ENCODE peak calls at places on chromosomes 7 and 10, in five cellular contexts. One of them, this sample, is unnamed. For H3K4me1, the result is how much of the 10 kb centered on the place peaks cover.

GRCh38 chr7:105990726-105991465 is 27.8 kb downstream of the CDHR3 start:
- DNase-seq in psoas muscle: no peak
- DNase-seq in A549: no peak
- DNase-seq in transverse colon: no peak
- DNase-seq in ovary: peak
- DNase-seq in this sample: no peak

GRCh38 chr10:21496285-21497176 is 29.0 kb downstream of the SKIDA1 start:
- DNase-seq in psoas muscle: peak
- DNase-seq in A549: peak
- DNase-seq in ovary: peak
- DNase-seq in transverse colon: peak
- DNase-seq in this sample: no peak

GRCh38 chr10:77537720-77538373 is 99.8 kb downstream of the KCNMA1 start:
- DNase-seq in transverse colon: no peak
- DNase-seq in psoas muscle: no peak
- DNase-seq in ovary: no peak
- DNase-seq in A549: no peak
- DNase-seq in this sample: peak

GRCh38 chr10:87642988-87643387 is 16.7 kb upstream of the PAPSS2 start:
- DNase-seq in A549: no peak
- DNase-seq in ovary: no peak
- DNase-seq in psoas muscle: no peak
- DNase-seq in transverse colon: no peak
- DNase-seq in this sample: no peak

GRCh38 chr10:30027057-30028005 is 32.1 kb downstream of the JCAD start:
- DNase-seq in transverse colon: peak
- DNase-seq in A549: peak
- DNase-seq in psoas muscle: peak
- DNase-seq in ovary: peak
- DNase-seq in this sample: no peak

GRCh38 chr7:2266911-2267310 is 24.9 kb downstream of the NUDT1 start:
- DNase-seq in A549: peak
- DNase-seq in transverse colon: no peak
- DNase-seq in psoas muscle: no peak
- DNase-seq in ovary: no peak
- DNase-seq in this sample: no peak

GRCh38 chr10:104273291-104273690 is 4.3 kb downstream of the GSTO2 start:
- DNase-seq in psoas muscle: no peak
- DNase-seq in ovary: no peak
- DNase-seq in transverse colon: no peak
- DNase-seq in A549: no peak
- DNase-seq in this sample: no peak

GRCh38 chr7:134891262-134892001 is 94.9 kb upstream of the AGBL3 start:
- DNase-seq in transverse colon: peak
- DNase-seq in psoas muscle: peak
- DNase-seq in A549: peak
- DNase-seq in ovary: peak
- DNase-seq in this sample: no peak

GRCh38 chr7:117132385-117133120 is 179.3 kb downstream of the ST7 start:
- DNase-seq in ovary: no peak
- DNase-seq in A549: peak
- DNase-seq in transverse colon: no peak
- DNase-seq in psoas muscle: no peak
- DNase-seq in this sample: no peak

DNA sequence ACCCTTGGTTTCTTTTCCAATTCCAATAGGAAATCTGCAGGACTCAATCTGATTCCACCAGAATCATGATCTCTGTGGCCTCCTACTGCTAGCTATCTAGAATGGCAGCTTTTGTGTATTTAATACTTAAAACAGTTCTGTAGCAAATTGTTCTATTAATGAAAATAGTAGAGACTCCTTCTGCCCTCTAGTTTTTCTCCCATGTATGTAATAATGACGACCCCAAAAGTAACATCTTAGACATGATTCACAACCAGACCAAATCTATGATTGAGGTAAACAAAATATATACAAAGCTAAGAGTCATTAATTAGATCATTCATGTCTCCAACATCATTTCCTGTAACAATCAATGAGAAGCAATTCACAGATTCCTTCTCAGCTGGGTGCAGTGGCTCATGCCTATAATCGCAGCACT is 259.1 kb upstream of the MKLN1 start:
- DNase-seq in transverse colon: no peak
- DNase-seq in psoas muscle: no peak
- DNase-seq in A549: no peak
- DNase-seq in ovary: no peak
- DNase-seq in this sample: no peak
- TF ChIP-seq CTCF in transverse colon: peak
- TF ChIP-seq CTCF in psoas muscle: peak
- TF ChIP-seq CTCF in A549: no peak
- TF ChIP-seq CTCF in ovary: no peak
- TF ChIP-seq CTCF in this sample: peak

DNA sequence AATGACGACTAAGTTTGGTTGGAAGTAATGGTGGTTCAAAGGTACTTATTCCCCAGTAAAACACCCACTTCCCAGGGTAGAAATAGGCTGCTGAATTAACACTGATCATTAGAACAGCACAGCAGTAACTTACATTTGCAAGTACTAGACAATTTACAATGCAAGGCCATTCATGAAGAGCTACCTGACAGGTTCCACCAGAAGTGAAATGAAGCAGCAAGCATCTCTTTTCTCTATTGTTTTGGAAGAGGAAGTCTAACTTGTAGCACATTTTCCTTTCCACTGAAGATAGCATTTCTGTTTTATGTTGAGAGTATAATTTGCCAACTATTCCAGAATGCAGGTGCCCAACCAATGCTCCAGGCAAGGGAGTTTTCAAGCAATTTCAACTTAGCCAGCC is 145.9 kb downstream of the CREB5 start:
- DNase-seq in psoas muscle: no peak
- DNase-seq in A549: no peak
- DNase-seq in transverse colon: no peak
- DNase-seq in ovary: no peak
- DNase-seq in this sample: no peak
- H3K4me1 ChIP-seq in psoas muscle: under half
- H3K4me1 ChIP-seq in A549: under half
- H3K4me1 ChIP-seq in transverse colon: under half
- H3K4me1 ChIP-seq in ovary: under half
- H3K4me1 ChIP-seq in this sample: under half

DNA sequence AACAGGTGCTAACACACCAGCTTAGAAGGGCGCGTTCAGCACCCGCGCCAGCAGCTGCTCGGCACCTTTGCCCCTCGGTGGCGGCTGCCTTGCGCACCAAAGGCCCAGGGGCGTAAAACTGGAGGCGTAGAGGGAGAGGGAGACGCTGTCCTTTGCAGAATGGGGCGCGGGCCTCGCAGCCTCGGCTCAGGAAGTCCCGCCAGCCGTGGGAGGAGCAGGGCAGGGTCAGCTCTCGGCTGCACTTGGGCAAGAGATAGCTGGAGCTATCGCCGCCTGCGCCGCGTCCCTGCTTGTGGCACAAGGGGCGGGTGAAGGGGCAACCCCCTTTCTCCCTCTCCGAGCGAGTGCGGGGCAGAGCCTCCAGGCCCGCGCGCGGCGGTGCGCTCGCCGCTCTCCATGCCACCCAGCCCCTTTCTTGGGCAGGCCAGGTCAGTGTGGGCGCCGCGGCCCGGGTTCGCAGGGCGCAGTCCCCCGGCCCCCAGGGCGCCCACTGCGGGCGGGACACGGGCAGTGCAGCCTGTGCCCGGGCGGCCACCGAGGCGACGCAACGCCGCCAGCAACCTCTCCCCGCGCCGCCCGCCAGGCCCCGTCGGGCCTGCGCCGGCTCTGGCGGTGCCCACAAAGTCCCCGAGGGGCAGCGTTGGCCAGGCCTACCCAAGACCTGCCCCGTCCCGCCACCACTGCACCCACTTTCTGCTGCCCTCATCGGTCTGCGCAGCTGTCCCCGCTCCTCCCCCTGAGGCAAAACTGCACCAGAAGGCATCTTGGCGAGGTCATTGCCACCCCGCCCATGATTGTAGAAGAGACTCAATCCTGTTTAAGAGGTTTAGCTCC is 4.1 kb downstream of the NEUROD6 start:
- DNase-seq in psoas muscle: no peak
- DNase-seq in A549: no peak
- DNase-seq in transverse colon: no peak
- DNase-seq in ovary: no peak
- DNase-seq in this sample: no peak
- H3K4me3 ChIP-seq in psoas muscle: peak
- H3K4me3 ChIP-seq in A549: peak
- H3K4me3 ChIP-seq in transverse colon: no peak
- H3K4me3 ChIP-seq in ovary: no peak
- H3K4me3 ChIP-seq in this sample: no peak

DNA sequence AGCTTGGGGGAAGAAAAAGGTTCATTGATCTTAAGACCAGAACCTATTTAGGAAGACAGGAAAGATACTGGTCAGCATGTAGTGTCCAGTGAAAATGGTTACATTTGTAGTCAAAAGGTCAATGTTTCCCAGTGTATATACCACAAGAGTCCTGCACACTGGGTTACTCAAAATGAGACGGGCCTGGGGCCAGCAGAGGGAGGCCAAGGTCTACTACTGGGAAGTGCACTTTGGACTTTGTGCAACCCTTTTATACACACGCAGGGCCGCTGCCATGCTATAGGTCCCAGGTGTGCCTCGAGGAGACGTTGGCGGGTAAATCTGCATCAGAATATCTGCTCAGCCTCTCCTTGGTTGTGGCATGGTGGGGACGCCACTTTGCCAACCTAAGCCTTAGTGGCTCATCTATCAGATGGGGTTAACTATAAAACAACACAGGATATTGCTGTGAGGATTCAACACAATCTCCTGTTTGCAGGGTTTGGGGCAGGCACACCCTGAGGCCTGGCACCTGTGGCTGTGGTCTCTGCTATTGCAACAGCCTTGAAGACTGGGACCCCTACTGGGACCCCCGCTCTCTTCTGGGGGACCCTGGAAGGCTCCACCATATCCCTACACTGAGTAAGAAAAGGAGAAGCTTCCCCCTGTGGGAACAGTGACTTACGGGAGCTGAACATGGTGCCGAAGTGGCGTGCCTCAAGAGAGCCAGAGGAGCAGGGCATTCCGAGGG is 19.7 kb downstream of the CLRN3 start:
- DNase-seq in transverse colon: peak
- DNase-seq in A549: no peak
- DNase-seq in ovary: no peak
- DNase-seq in psoas muscle: no peak
- DNase-seq in this sample: no peak
- TF ChIP-seq CTCF in transverse colon: peak
- TF ChIP-seq CTCF in A549: no peak
- TF ChIP-seq CTCF in ovary: no peak
- TF ChIP-seq CTCF in psoas muscle: no peak
- TF ChIP-seq CTCF in this sample: no peak

DNA sequence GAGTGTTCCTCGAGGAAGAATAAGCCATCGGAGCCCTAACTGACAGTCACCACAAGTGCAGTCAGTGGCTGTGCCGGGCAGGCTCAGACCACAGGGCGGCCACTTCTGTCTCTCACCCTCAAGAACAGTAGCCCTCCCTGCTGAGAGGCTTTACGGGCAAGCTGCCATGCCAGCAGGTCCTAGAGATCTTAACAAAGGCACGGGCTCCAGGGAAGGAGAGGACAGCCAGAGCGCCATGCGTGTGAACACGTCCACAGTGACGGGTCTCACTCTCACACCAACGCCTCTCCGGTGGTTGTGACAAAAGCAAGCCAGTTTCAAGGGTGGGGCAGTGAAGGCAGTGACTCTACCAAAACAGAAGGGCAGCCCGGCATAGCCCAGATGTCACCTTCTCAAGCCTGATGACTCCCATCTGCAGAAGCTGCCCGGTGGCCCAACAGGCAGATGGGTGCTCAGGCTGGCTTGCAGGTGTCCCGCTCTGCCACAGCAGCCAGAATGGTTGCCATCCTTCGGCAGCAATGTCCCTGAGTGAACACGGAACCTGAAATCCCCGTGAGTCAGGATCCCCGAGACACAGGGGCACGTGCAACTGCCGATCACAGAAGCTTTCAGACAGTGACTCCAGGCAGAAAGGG is 102.0 kb downstream of the FAM53B start:
- DNase-seq in transverse colon: no peak
- DNase-seq in psoas muscle: no peak
- DNase-seq in A549: no peak
- DNase-seq in ovary: no peak
- DNase-seq in this sample: no peak
- H3K4me1 ChIP-seq in transverse colon: under half
- H3K4me1 ChIP-seq in psoas muscle: half or more
- H3K4me1 ChIP-seq in A549: under half
- H3K4me1 ChIP-seq in ovary: under half
- H3K4me1 ChIP-seq in this sample: under half

DNA sequence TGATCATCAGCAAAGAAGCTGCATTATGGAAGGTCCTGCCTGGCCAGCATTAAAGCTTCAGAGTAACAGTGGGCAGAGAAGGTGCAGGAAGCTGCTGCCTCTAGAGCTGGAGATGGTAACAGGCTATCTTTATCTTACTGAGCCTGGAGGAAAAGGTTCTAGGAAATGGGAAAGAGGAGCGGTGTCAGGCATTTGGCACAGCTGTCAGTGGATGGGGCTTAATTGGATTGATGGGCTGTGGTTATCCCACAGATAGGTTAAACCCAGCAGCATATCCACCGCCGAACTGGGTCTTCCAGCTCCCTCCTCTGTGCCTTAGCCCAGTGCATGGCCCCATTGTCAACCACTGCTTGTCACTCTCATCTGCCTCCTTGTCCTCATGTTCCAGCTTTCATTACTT is 127.6 kb downstream of the CCNY start:
- DNase-seq in ovary: no peak
- DNase-seq in transverse colon: no peak
- DNase-seq in psoas muscle: no peak
- DNase-seq in A549: no peak
- DNase-seq in this sample: no peak
- H3K4me3 ChIP-seq in ovary: no peak
- H3K4me3 ChIP-seq in transverse colon: no peak
- H3K4me3 ChIP-seq in psoas muscle: no peak
- H3K4me3 ChIP-seq in A549: no peak
- H3K4me3 ChIP-seq in this sample: no peak

GRCh38 chr7:76166404-76167255 is 35.1 kb upstream of the SRRM3 start:
- DNase-seq in ovary: peak
- DNase-seq in A549: peak
- DNase-seq in psoas muscle: peak
- DNase-seq in transverse colon: peak
- DNase-seq in this sample: peak
- TF ChIP-seq CTCF in ovary: no peak
- TF ChIP-seq CTCF in A549: no peak
- TF ChIP-seq CTCF in psoas muscle: peak
- TF ChIP-seq CTCF in transverse colon: peak
- TF ChIP-seq CTCF in this sample: no peak

DNA sequence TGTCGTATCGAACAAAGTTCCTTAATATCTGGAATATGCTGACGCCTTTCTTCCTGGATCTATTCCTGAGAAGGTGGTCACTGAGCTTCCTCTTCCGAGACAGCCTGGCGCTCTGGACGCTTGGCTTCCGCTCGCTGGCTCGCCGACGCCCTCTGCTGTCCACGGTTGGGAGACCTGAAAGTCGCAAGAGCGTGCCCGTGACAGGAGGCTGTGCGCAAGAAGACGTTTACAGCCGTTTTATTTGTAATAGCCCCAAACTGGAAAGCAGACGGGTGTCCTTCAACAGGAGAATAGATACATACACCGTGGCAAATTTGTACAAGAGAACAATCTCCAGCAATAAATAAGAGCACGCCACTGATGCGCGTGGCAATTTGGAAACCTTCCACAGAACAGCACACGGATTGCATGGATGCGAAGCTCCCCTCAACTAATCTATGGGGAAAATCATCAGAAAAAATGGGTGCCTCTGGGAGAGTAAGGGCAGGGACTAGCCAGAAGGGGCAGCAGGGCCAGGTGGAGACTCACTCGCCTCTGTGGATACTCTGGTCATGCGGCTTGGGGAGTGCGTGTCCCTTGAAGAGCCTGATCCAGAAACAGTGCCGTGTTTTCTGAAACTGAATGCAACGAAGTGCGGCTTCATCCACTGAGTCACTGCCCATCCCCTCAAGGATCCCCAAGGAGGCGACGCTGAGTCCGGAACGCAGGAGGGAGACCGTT is 41.5 kb upstream of the BNIP3 start:
- DNase-seq in psoas muscle: peak
- DNase-seq in transverse colon: peak
- DNase-seq in ovary: peak
- DNase-seq in A549: peak
- DNase-seq in this sample: peak
- H3K4me1 ChIP-seq in psoas muscle: under half
- H3K4me1 ChIP-seq in transverse colon: under half
- H3K4me1 ChIP-seq in ovary: under half
- H3K4me1 ChIP-seq in A549: under half
- H3K4me1 ChIP-seq in this sample: under half